ENCODE peak calls at places on chromosomes 4 and X, in five cellular contexts. Y, U, S, P and N are unnamed samples.

GRCh38 chr4:113455081-113455480 is 306.5 kb downstream of the CAMK2D start:
- DNase-seq in U (no peak), P (no peak), Y (no peak), S (no peak), N (no peak)

GRCh38 chr4:159055851-159056250 is 47.0 kb upstream of the RAPGEF2 start:
- DNase-seq in U (no peak), P (no peak), Y (no peak), S (no peak), N (no peak)

GRCh38 chrX:86806786-86807185 is 658.5 kb downstream of the DACH2 start:
- DNase-seq in Y (no peak), S (no peak), U (peak; percentile 35), P (no peak), N (no peak)

GRCh38 chrX:17247144-17247543 is 127.9 kb upstream of the NHS start:
- DNase-seq in S (no peak), U (no peak), Y (no peak), P (no peak), N (no peak)

GRCh38 chrX:3518870-3519269 is 172.4 kb upstream of the MXRA5 start:
- DNase-seq in P (peak; percentile 22), S (no peak), U (no peak), Y (no peak), N (no peak)

GRCh38 chr4:26029512-26030131 is 115.6 kb downstream of the SMIM20 start:
- DNase-seq in Y (no peak), U (no peak), P (no peak), S (no peak), N (no peak)

GRCh38 chr4:184955636-184956035 is 62.7 kb upstream of the HELT start:
- DNase-seq in S (no peak), U (no peak), Y (no peak), P (no peak), N (peak; percentile 5)

GRCh38 chrX:130082244-130083106 is 27.8 kb downstream of the ELF4 start:
- DNase-seq in S (peak; percentile 87), Y (peak; percentile 69), U (no peak), P (no peak), N (no peak)

GRCh38 chrX:47191331-47191730 is 2.3 kb upstream of the UBA1 start:
- DNase-seq in S (peak; percentile 75), U (no peak), Y (peak; percentile 35), P (no peak), N (no peak)

GRCh38 chrX:16838202-16839066 is 31.7 kb downstream of the RBBP7 start:
- DNase-seq in U (no peak), P (no peak), Y (no peak), S (no peak), N (no peak)

GRCh38 chr4:75513529-75514130 is 573 bp downstream of the RCHY1 start:
- DNase-seq in U (no peak), S (no peak), Y (no peak), P (no peak), N (no peak)

GRCh38 chrX:105695451-105695850 is 126.9 kb upstream of the NRK start:
- DNase-seq in Y (no peak), U (no peak), P (peak; percentile 13), S (no peak), N (no peak)

GRCh38 chrX:149948001-149948400 is 9.7 kb upstream of the EOLA2 start:
- DNase-seq in U (no peak), Y (no peak), S (no peak), P (no peak), N (no peak)

GRCh38 chrX:129876734-129877395 is 29.1 kb upstream of the UTP14A start:
- DNase-seq in U (peak; percentile 62), Y (no peak), P (peak; percentile 64), S (no peak), N (no peak)

GRCh38 chrX:1477801-1478458 is 25.2 kb upstream of the ASMTL start:
- DNase-seq in P (no peak), U (no peak), Y (no peak), S (no peak), N (no peak)

GRCh38 chrX:24306430-24306829 is 7.4 kb downstream of the SUPT20HL2 start:
- DNase-seq in U (no peak), S (no peak), Y (no peak), P (no peak), N (no peak)

GRCh38 chr4:100372432-100372831 is 145.4 kb downstream of the EMCN start:
- DNase-seq in S (no peak), P (peak; percentile 10), U (peak; percentile 21), Y (no peak), N (no peak)

GRCh38 chr4:20698382-20698781 is 1.9 kb upstream of the PACRGL start:
- DNase-seq in U (no peak), S (no peak), P (no peak), Y (no peak), N (no peak)

GRCh38 chr4:105147226-105148151 is 813 bp downstream of the TET2 start:
- DNase-seq in U (peak; percentile 54), S (no peak), P (no peak), Y (peak; percentile 21), N (no peak)

GRCh38 chrX:153764786-153765137 is 713 bp downstream of the PLXNB3 start:
- DNase-seq in S (no peak), U (no peak), P (peak; percentile 48), Y (no peak), N (no peak)

GRCh38 chrX:102067966-102068723 is 57.3 kb upstream of the TCEAL2 start:
- DNase-seq in Y (no peak), P (peak; percentile 2), U (no peak), S (no peak), N (peak; percentile 1)

GRCh38 chr4:22988526-22988925 is 295.8 kb downstream of the GBA3 start:
- DNase-seq in P (no peak), S (no peak), U (no peak), Y (no peak), N (no peak)

GRCh38 chrX:20224814-20225487 is 41.8 kb downstream of the RPS6KA3 start:
- DNase-seq in S (no peak), P (no peak), Y (no peak), U (no peak), N (peak; percentile 35)

GRCh38 chrX:111151764-111152163 is 55.8 kb downstream of the PAK3 start:
- DNase-seq in S (no peak), U (no peak), Y (no peak), P (no peak), N (no peak)

GRCh38 chr4:161696957-161697356 is 466.8 kb downstream of the FSTL5 start:
- DNase-seq in P (no peak), U (no peak), Y (no peak), S (no peak), N (no peak)

GRCh38 chr4:158644341-158644740 is 27.3 kb downstream of the C4orf46 start:
- DNase-seq in P (no peak), S (no peak), U (no peak), Y (no peak), N (no peak)

GRCh38 chr4:25061602-25062001 is 30.9 kb upstream of the LGI2 start:
- DNase-seq in S (no peak), Y (no peak), U (no peak), P (no peak), N (no peak)

GRCh38 chr4:165524532-165525190 is 145.9 kb downstream of the CPE start:
- DNase-seq in Y (no peak), U (no peak), P (no peak), S (no peak), N (no peak)

GRCh38 chr4:3236326-3236878 is 12.6 kb upstream of the MSANTD1 start:
- DNase-seq in U (no peak), S (no peak), P (no peak), Y (no peak), N (no peak)